ENCODE peak calls at places on chromosomes 12 and 14, in five cellular contexts. One of them, this sample, is unnamed.

GRCh38 chr12:54036620-54037359 is 3.9 kb downstream of the HOXC5 start:
- DNase-seq in heart left ventricle: no peak
- DNase-seq in neural progenitor cell: no peak
- DNase-seq in A549: peak; percentile 57
- DNase-seq in GM23248: peak; percentile 89
- DNase-seq in this sample: no peak

GRCh38 chr12:125755512-125755911 is 690.3 kb downstream of the AACS start:
- DNase-seq in neural progenitor cell: no peak
- DNase-seq in GM23248: no peak
- DNase-seq in A549: no peak
- DNase-seq in heart left ventricle: no peak
- DNase-seq in this sample: no peak

GRCh38 chr12:66775941-66776340 is 97.1 kb upstream of the GRIP1 start:
- DNase-seq in heart left ventricle: no peak
- DNase-seq in GM23248: no peak
- DNase-seq in A549: no peak
- DNase-seq in neural progenitor cell: no peak
- DNase-seq in this sample: no peak

GRCh38 chr14:70029296-70030132 is 150.3 kb downstream of the SMOC1 start:
- DNase-seq in heart left ventricle: no peak
- DNase-seq in A549: no peak
- DNase-seq in neural progenitor cell: no peak
- DNase-seq in GM23248: no peak
- DNase-seq in this sample: no peak

GRCh38 chr12:19970116-19970515 is 398.2 kb upstream of the PDE3A start:
- DNase-seq in A549: no peak
- DNase-seq in heart left ventricle: no peak
- DNase-seq in GM23248: peak; percentile 72
- DNase-seq in neural progenitor cell: no peak
- DNase-seq in this sample: no peak

GRCh38 chr12:131012279-131013069 is 58.8 kb downstream of the ADGRD1 start:
- DNase-seq in neural progenitor cell: no peak
- DNase-seq in heart left ventricle: no peak
- DNase-seq in A549: peak; percentile 35
- DNase-seq in GM23248: no peak
- DNase-seq in this sample: no peak

GRCh38 chr12:104866286-104866685 is 91.8 kb downstream of the SLC41A2 start:
- DNase-seq in neural progenitor cell: no peak
- DNase-seq in A549: no peak
- DNase-seq in GM23248: peak; percentile 70
- DNase-seq in heart left ventricle: no peak
- DNase-seq in this sample: no peak

GRCh38 chr12:75489613-75490210 is 9.2 kb downstream of the GLIPR1 start:
- DNase-seq in neural progenitor cell: no peak
- DNase-seq in heart left ventricle: no peak
- DNase-seq in GM23248: peak; percentile 83
- DNase-seq in A549: no peak
- DNase-seq in this sample: no peak

GRCh38 chr14:104195854-104196253 is 57.5 kb downstream of the KIF26A start:
- DNase-seq in GM23248: no peak
- DNase-seq in A549: no peak
- DNase-seq in neural progenitor cell: peak; percentile 62
- DNase-seq in heart left ventricle: no peak
- DNase-seq in this sample: no peak
- H3K4me1 ChIP-seq in GM23248: no peaks in the 10 kb centered on the region
- H3K4me1 ChIP-seq in A549: no peaks in the 10 kb centered on the region
- H3K4me1 ChIP-seq in neural progenitor cell: peaks cover 13% of the 10 kb centered on the region
- H3K4me1 ChIP-seq in heart left ventricle: no peaks in the 10 kb centered on the region
- H3K4me1 ChIP-seq in this sample: no peaks in the 10 kb centered on the region

GRCh38 chr14:30560581-30560980 is 1.6 kb downstream of the G2E3 start:
- DNase-seq in neural progenitor cell: no peak
- DNase-seq in GM23248: no peak
- DNase-seq in heart left ventricle: no peak
- DNase-seq in A549: no peak
- DNase-seq in this sample: no peak
- H3K4me3 ChIP-seq in neural progenitor cell: peak overlapping the region; percentile 98
- H3K4me3 ChIP-seq in GM23248: peak overlapping the region; percentile 88
- H3K4me3 ChIP-seq in heart left ventricle: no peak overlapping the region
- H3K4me3 ChIP-seq in A549: peak overlapping the region; percentile 75
- H3K4me3 ChIP-seq in this sample: no peak overlapping the region

GRCh38 chr12:26269554-26270284 is 74.3 kb downstream of the SSPN start:
- DNase-seq in A549: no peak
- DNase-seq in heart left ventricle: no peak
- DNase-seq in neural progenitor cell: no peak
- DNase-seq in GM23248: no peak
- DNase-seq in this sample: no peak
- H3K4me1 ChIP-seq in A549: peaks cover 39% of the 10 kb centered on the region
- H3K4me1 ChIP-seq in heart left ventricle: peaks cover 39% of the 10 kb centered on the region
- H3K4me1 ChIP-seq in neural progenitor cell: peaks cover 5% of the 10 kb centered on the region
- H3K4me1 ChIP-seq in GM23248: peaks cover 28% of the 10 kb centered on the region
- H3K4me1 ChIP-seq in this sample: no peaks in the 10 kb centered on the region

GRCh38 chr12:48973084-48973483 is 1.5 kb upstream of the WNT10B start:
- DNase-seq in heart left ventricle: no peak
- DNase-seq in A549: no peak
- DNase-seq in neural progenitor cell: no peak
- DNase-seq in GM23248: no peak
- DNase-seq in this sample: no peak
- H3K4me3 ChIP-seq in heart left ventricle: no peak overlapping the region
- H3K4me3 ChIP-seq in A549: no peak overlapping the region
- H3K4me3 ChIP-seq in neural progenitor cell: no peak overlapping the region
- H3K4me3 ChIP-seq in GM23248: no peak overlapping the region
- H3K4me3 ChIP-seq in this sample: no peak overlapping the region

DNA sequence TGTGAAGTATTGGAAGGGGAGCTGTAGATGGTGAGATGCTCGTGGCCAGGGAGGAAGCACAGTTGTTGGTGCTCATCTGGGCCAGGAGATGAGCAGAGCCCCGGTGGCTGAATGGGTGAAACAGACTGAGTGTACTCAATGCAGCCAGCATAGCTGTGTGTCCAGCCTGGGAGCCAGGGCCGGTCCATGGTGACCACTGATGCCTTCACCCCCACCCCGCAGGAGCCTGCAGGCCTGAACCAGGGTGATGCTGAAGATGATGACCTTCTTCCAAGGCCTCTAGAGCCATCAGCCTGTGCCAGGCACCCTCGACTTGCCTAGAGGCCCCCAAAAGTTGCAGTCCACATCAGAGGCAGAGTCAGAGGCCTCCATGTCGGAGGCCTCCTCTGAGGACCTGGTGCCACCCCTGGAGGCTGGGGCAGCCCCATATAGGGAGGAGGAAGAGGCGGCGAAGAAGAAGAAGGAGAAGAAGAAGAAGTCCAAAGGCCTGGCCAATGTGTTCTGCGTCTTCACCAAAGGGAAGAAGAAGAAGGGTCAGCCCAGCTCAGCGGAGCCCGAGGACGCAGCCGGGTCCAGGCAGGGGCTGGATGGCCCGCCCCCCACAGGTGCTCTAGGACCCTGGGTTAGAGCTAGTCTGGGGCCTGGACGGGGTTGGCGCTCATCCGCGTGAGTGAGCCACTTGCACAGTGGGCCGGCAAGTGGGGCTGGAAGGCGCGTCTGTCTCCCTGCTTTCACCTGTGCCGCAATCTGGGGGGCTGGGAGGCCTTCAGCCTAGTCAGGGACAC is 3.0 kb downstream of the TNFAIP2 start:
- DNase-seq in GM23248: no peak
- DNase-seq in heart left ventricle: no peak
- DNase-seq in A549: no peak
- DNase-seq in neural progenitor cell: no peak
- DNase-seq in this sample: no peak
- H3K4me1 ChIP-seq in GM23248: no peaks in the 10 kb centered on the region
- H3K4me1 ChIP-seq in heart left ventricle: peaks cover 64% of the 10 kb centered on the region
- H3K4me1 ChIP-seq in A549: peaks cover 76% of the 10 kb centered on the region
- H3K4me1 ChIP-seq in neural progenitor cell: peaks cover 23% of the 10 kb centered on the region
- H3K4me1 ChIP-seq in this sample: peaks cover 7% of the 10 kb centered on the region